ENCODE peak calls at places on chromosomes 11 and 22, in ten cellular contexts. Y is stomach, J is adrenal gland, O is A549, E is left ventricle myocardium inferior, L is transverse colon, A is neural progenitor cell, Z is prostate gland, Q is astrocyte, B is ovary. S is an unnamed sample. For H3K4me1, the result is how much of the 10 kb centered on the place peaks cover.

GRCh38 chr11:115919341-115920086 is 415.3 kb upstream of the CADM1 start:
- DNase-seq in Z (no peak), Y (no peak), B (no peak), Q (peak), E (no peak), J (no peak), L (no peak), O (peak), A (no peak), S (no peak)

GRCh38 chr11:12139144-12139881 is 28.9 kb downstream of the MICAL2 start:
- DNase-seq in B (peak), Q (peak), J (no peak), Y (no peak), O (no peak), Z (no peak), E (no peak), L (no peak), A (no peak), S (no peak)

GRCh38 chr11:46285173-46285572 is 7.7 kb downstream of the CREB3L1 start:
- DNase-seq in O (no peak), Z (no peak), E (no peak), Q (no peak), A (no peak), Y (no peak), J (no peak), B (no peak), L (no peak), S (no peak)

GRCh38 chr11:61090982-61091372 is 11.3 kb upstream of the CD5 start:
- DNase-seq in Z (no peak), L (no peak), E (no peak), J (no peak), Q (no peak), O (no peak), A (no peak), Y (no peak), B (no peak), S (no peak)

GRCh38 chr22:38824587-38824986 is 19.2 kb downstream of the NPTXR start:
- DNase-seq in A (peak), Z (no peak), L (peak), Y (peak), O (peak), B (no peak), Q (peak), J (peak), E (peak), S (no peak)

GRCh38 chr11:132080121-132080520 is 709.7 kb downstream of the NTM start:
- DNase-seq in L (no peak), Y (no peak), B (no peak), A (no peak), E (no peak), O (no peak), J (no peak), Z (no peak), Q (no peak), S (no peak)

GRCh38 chr11:19405966-19406365 is 165.2 kb upstream of the E2F8 start:
- DNase-seq in Z (no peak), B (no peak), E (no peak), J (no peak), Y (no peak), Q (no peak), A (no peak), O (no peak), L (no peak), S (no peak)

GRCh38 chr11:59644528-59644927 is 24.3 kb downstream of the PATL1 start:
- DNase-seq in B (no peak), J (no peak), Y (no peak), O (no peak), L (no peak), A (no peak), Z (no peak), Q (no peak), E (no peak), S (no peak)

GRCh38 chr11:100903284-100903683 is 216.2 kb downstream of the ARHGAP42 start:
- DNase-seq in L (no peak), J (no peak), A (no peak), O (no peak), Y (no peak), Q (no peak), E (no peak), Z (no peak), B (no peak), S (no peak)

GRCh38 chr22:31929126-31929928 is 15.0 kb upstream of the YWHAH start:
- DNase-seq in B (no peak), A (no peak), Y (no peak), E (peak), O (no peak), Z (no peak), L (no peak), J (no peak), Q (no peak), S (no peak)

GRCh38 chr11:83725718-83726117 is 439.6 kb upstream of the CCDC90B start:
- DNase-seq in Q (peak), E (no peak), Z (no peak), B (peak), A (no peak), L (no peak), J (no peak), Y (no peak), O (no peak), S (no peak)

GRCh38 chr11:115527534-115528125 is 23.4 kb upstream of the CADM1 start:
- DNase-seq in A (peak), L (no peak), Q (no peak), E (no peak), Y (no peak), B (no peak), Z (peak), O (no peak), J (no peak), S (no peak)

GRCh38 chr11:128579790-128580504 is 7.4 kb downstream of the ETS1 start:
- DNase-seq in Q (no peak), Y (no peak), Z (no peak), B (no peak), J (no peak), O (no peak), L (no peak), E (no peak), A (no peak), S (no peak)

GRCh38 chr11:102798012-102798746 is at the start of gene MMP1:
- DNase-seq in L (no peak), O (no peak), Y (no peak), Z (no peak), E (no peak), B (no peak), Q (peak), A (no peak), J (no peak), S (no peak)

GRCh38 chr11:9569588-9570164 is 3.8 kb upstream of the WEE1 start:
- DNase-seq in Z (no peak), Y (no peak), A (no peak), L (no peak), J (no peak), Q (no peak), O (no peak), B (no peak), E (no peak), S (no peak)

GRCh38 chr11:92979176-92979575 is 9.7 kb downstream of the MTNR1B start:
- DNase-seq in E (no peak), O (no peak), B (no peak), Y (no peak), Z (no peak), L (no peak), Q (peak), J (no peak), A (no peak), S (no peak)

GRCh38 chr11:62715150-62716130 is 8.0 kb downstream of the GNG3 start:
- DNase-seq in A (no peak), Y (no peak), E (no peak), J (no peak), B (no peak), L (no peak), Q (no peak), O (no peak), Z (no peak), S (no peak)

GRCh38 chr11:101127348-101127698 is 2.3 kb downstream of the PGR start:
- DNase-seq in E (peak), A (peak), B (no peak), L (peak), J (peak), Q (no peak), O (no peak), Z (no peak), Y (no peak), S (no peak)

GRCh38 chr22:30810105-30810504 is 115.4 kb downstream of the OSBP2 start:
- DNase-seq in E (no peak), O (no peak), L (no peak), J (no peak), A (no peak), B (no peak), Q (no peak), Y (no peak), Z (no peak), S (no peak)

GRCh38 chr11:79466411-79466810 is 25.6 kb upstream of the TENM4 start:
- DNase-seq in A (no peak), Y (no peak), L (no peak), Z (no peak), Q (peak), B (no peak), E (no peak), O (no peak), J (no peak), S (no peak)

GRCh38 chr11:63979426-63979825 is 5.0 kb downstream of the COX8A start:
- DNase-seq in J (no peak), E (no peak), L (no peak), Q (no peak), A (no peak), O (no peak), Y (no peak), B (no peak), Z (no peak), S (no peak)

GRCh38 chr22:42608481-42609361 is 6.0 kb downstream of the POLDIP3 start:
- DNase-seq in Q (peak), O (no peak), L (no peak), J (no peak), B (no peak), Y (no peak), Z (no peak), A (peak), E (no peak), S (no peak)

GRCh38 chr11:118572914-118573550 is 823 bp downstream of the ARCN1 start:
- DNase-seq in A (peak), O (peak), Z (peak), J (no peak), L (no peak), B (no peak), E (no peak), Q (peak), Y (no peak), S (no peak)

GRCh38 chr22:48943567-48944432 is 883.9 kb downstream of the BRD1 start:
- DNase-seq in Z (no peak), E (no peak), L (peak), O (peak), B (no peak), J (peak), Q (no peak), Y (peak), A (peak), S (peak)

GRCh38 chr22:36411589-36412258 is 24.0 kb upstream of the MYH9 start:
- DNase-seq in Y (no peak), J (peak), E (no peak), L (peak), O (no peak), Z (no peak), A (no peak), Q (no peak), B (no peak), S (no peak)

GRCh38 chr22:37544955-37545702 is 15.2 kb upstream of the CDC42EP1 start:
- DNase-seq in B (peak), J (peak), L (peak), A (peak), Q (no peak), Z (no peak), E (peak), O (peak), Y (peak), S (peak)

GRCh38 chr22:19645905-19646304 is 68.4 kb upstream of the SEPTIN5 start:
- DNase-seq in E (no peak), B (no peak), Z (no peak), J (no peak), O (no peak), A (no peak), L (no peak), Y (no peak), Q (no peak), S (no peak)

GRCh38 chr22:19644314-19645223 is 69.7 kb upstream of the SEPTIN5 start:
- DNase-seq in E (no peak), L (no peak), Q (no peak), B (peak), O (no peak), Z (no peak), A (no peak), Y (no peak), J (peak), S (no peak)

GRCh38 chr22:19643448-19644313 is 70.6 kb upstream of the SEPTIN5 start:
- DNase-seq in A (no peak), Z (no peak), J (no peak), L (no peak), B (no peak), O (no peak), E (no peak), Y (no peak), Q (no peak), S (no peak)

GRCh38 chr22:19646383-19646782 is 67.9 kb upstream of the SEPTIN5 start:
- DNase-seq in Z (no peak), A (no peak), B (no peak), J (no peak), E (no peak), O (no peak), Q (no peak), L (no peak), Y (no peak), S (no peak)

GRCh38 chr22:19645391-19645790 is 68.9 kb upstream of the SEPTIN5 start:
- DNase-seq in Z (no peak), Y (no peak), Q (no peak), E (no peak), L (no peak), O (no peak), B (no peak), A (no peak), J (no peak), S (no peak)
- TF ChIP-seq CTCF in Z (no peak), Y (no peak), Q (no peak), E (no peak), L (no peak), O (no peak), B (no peak), A (peak), J (no peak), S (no peak)

DNA sequence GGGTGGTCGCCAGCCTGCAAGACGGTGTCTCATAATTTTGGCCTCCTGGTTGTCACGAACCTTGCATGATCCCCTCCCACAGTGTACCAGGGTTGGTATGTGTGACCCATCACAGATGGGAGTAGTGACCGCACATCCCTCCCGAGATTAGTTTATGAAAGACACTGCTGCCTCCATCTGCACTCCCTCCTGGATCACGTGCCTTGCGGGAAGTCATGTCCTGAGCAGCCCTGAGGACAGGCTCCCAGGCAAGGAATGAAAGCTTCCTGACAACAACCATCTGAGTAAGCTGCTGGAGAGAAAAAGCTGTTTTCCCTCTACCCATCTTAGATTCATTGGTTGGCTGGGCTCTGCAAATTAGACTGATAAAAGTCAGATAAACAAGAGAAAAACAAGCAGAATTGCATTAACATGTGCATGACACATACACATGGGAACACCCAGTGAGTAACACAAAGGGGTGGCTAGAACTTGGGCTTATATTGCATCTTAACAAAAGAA is 14.4 kb upstream of the PAMR1 start:
- DNase-seq in A (no peak), B (peak), O (no peak), Z (no peak), E (peak), J (peak), Y (no peak), Q (peak), L (peak), S (peak)
- H3K27ac ChIP-seq in A (no peak), B (no peak), O (no peak), Z (no peak), E (peak), J (no peak), Y (peak), Q (peak), L (peak), S (peak)

GRCh38 chr11:119681537-119681936 is 47.5 kb downstream of the NECTIN1 start:
- DNase-seq in O (no peak), B (no peak), A (no peak), J (no peak), Q (no peak), L (no peak), Y (no peak), E (no peak), Z (no peak), S (no peak)

GRCh38 chr11:119677840-119678239 is 51.2 kb downstream of the NECTIN1 start:
- DNase-seq in O (no peak), Z (no peak), Q (no peak), L (no peak), J (no peak), B (no peak), Y (no peak), E (no peak), A (no peak), S (no peak)

GRCh38 chr11:119683783-119684182 is 45.2 kb downstream of the NECTIN1 start:
- DNase-seq in B (no peak), Y (peak), Q (no peak), A (peak), E (no peak), O (no peak), Z (peak), J (no peak), L (no peak), S (no peak)

GRCh38 chr11:119678351-119678750 is 50.6 kb downstream of the NECTIN1 start:
- DNase-seq in B (no peak), O (no peak), Z (no peak), Y (no peak), J (no peak), E (no peak), L (no peak), Q (no peak), A (no peak), S (no peak)

GRCh38 chr11:119680899-119681370 is 48.1 kb downstream of the NECTIN1 start:
- DNase-seq in Y (peak), E (peak), L (no peak), O (no peak), A (no peak), B (no peak), J (peak), Z (peak), Q (no peak), S (no peak)
- H3K4me1 ChIP-seq in Y (under half), E (under half), L (under half), O (under half), A (under half), B (under half), J (under half), Z (under half), Q (under half), S (under half)

GRCh38 chr11:30914143-30914762 is 328.1 kb upstream of the MPPED2 start:
- DNase-seq in L (peak), Z (peak), J (peak), E (peak), O (peak), Y (peak), Q (peak), A (peak), B (peak), S (peak)
- TF ChIP-seq CTCF in L (peak), Z (peak), J (peak), E (peak), O (peak), Y (peak), Q (peak), A (peak), B (no peak), S (peak)

GRCh38 chr11:78139422-78140391 is at the start of gene ALG8:
- DNase-seq in E (peak), Y (peak), O (peak), Q (peak), J (peak), B (peak), L (peak), A (peak), Z (peak), S (peak)
- H3K27ac ChIP-seq in E (peak), Y (peak), O (peak), Q (peak), J (peak), B (no peak), L (peak), A (no peak), Z (peak), S (peak)

DNA sequence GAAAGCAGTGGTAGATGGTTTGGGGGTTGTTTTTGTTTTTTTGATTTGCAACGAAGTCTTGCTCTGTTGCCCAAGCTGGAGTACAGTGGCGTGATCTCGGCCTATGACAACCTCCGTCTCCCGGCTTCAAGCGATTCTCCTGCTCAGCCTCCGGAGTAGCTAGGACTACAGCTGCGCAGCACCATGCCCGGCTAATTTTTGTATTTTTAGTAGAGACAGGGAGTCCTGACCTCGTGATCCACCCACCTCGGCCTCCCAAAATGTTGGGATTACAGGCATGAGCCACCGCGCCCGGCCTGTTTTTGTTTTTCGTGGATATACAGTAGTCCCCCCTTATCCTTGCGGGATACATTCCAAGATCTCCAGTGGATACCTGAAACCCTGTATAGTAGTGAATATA is 6.6 kb downstream of the EP300 start:
- DNase-seq in O (no peak), A (no peak), J (no peak), Q (no peak), B (no peak), Z (no peak), L (no peak), Y (no peak), E (no peak), S (no peak)
- H3K4me1 ChIP-seq in O (under half), A (under half), J (under half), Q (under half), B (under half), Z (under half), L (under half), Y (half or more), E (half or more), S (half or more)

GRCh38 chr11:68297494-68297811 is 14.9 kb upstream of the LRP5 start:
- DNase-seq in Y (no peak), J (no peak), B (no peak), L (no peak), Z (no peak), A (no peak), E (no peak), O (no peak), Q (no peak), S (no peak)
- TF ChIP-seq CTCF in Y (no peak), J (no peak), B (no peak), L (no peak), Z (no peak), A (no peak), E (no peak), O (no peak), Q (no peak), S (no peak)

S was measured in right atrium auricular region.